ENCODE peak calls at places on chromosome 3, in five cellular contexts. T is GM06990, S is fibroblast of pulmonary artery, Q is left lung, N is fibroblast of mammary gland. A is an unnamed sample.

GRCh38 chr3:123119802-123120201 is 53.0 kb downstream of the PDIA5 start:
- DNase-seq in T (no peak), S (no peak), Q (no peak), N (no peak), A (no peak)

GRCh38 chr3:128170866-128171516 is 17.7 kb downstream of the EEFSEC start:
- DNase-seq in Q (no peak), S (peak), T (no peak), N (peak), A (no peak)

GRCh38 chr3:122612706-122613105 is 35.3 kb downstream of the PARP15 start:
- DNase-seq in T (no peak), S (no peak), Q (no peak), N (no peak), A (no peak)

GRCh38 chr3:61221759-61222362 is 29.4 kb downstream of the FHIT start:
- DNase-seq in T (no peak), N (no peak), S (no peak), Q (no peak), A (no peak)

GRCh38 chr3:188036375-188036985 is 117.5 kb upstream of the LPP start:
- DNase-seq in Q (no peak), S (no peak), N (no peak), T (no peak), A (no peak)

GRCh38 chr3:134077649-134078081 is 47.9 kb upstream of the SLCO2A1 start:
- DNase-seq in Q (no peak), S (no peak), N (no peak), T (no peak), A (no peak)

GRCh38 chr3:11737742-11738141 is 94.0 kb upstream of the VGLL4 start:
- DNase-seq in Q (no peak), T (no peak), N (no peak), S (no peak), A (no peak)

GRCh38 chr3:85360742-85361387 is 402.1 kb downstream of the CADM2 start:
- DNase-seq in S (peak), N (peak), T (no peak), Q (no peak), A (no peak)

GRCh38 chr3:63656791-63657190 is 4.3 kb downstream of the SNTN start:
- DNase-seq in Q (no peak), T (no peak), S (peak), N (peak), A (no peak)

GRCh38 chr3:172341482-172342059 is 106.7 kb downstream of the GHSR start:
- DNase-seq in N (peak), T (peak), Q (no peak), S (peak), A (no peak)

GRCh38 chr3:79018671-79019136 is 749.1 kb downstream of the ROBO1 start:
- DNase-seq in S (peak), Q (peak), T (peak), N (peak), A (peak)

GRCh38 chr3:51734572-51734907 is 27.7 kb downstream of the GRM2 start:
- DNase-seq in Q (no peak), T (no peak), N (no peak), S (no peak), A (no peak)

GRCh38 chr3:43214616-43215015 is 71.7 kb upstream of the SNRK start:
- DNase-seq in S (no peak), T (no peak), N (peak), Q (no peak), A (no peak)

GRCh38 chr3:26100176-26100575 is 310.3 kb downstream of the OXSM start:
- DNase-seq in T (no peak), N (no peak), Q (no peak), S (no peak), A (no peak)

GRCh38 chr3:47825590-47825989 is 22.7 kb downstream of the DHX30 start:
- DNase-seq in Q (no peak), N (no peak), T (no peak), S (no peak), A (no peak)

GRCh38 chr3:122101646-122102045 is 46.5 kb downstream of the CD86 start:
- DNase-seq in Q (no peak), S (peak), N (peak), T (peak), A (no peak)

GRCh38 chr3:71251156-71251775 is 332.3 kb downstream of the FOXP1 start:
- DNase-seq in S (peak), Q (no peak), T (no peak), N (peak), A (no peak)

GRCh38 chr3:50390523-50391177 is 31.3 kb upstream of the TMEM115 start:
- DNase-seq in N (no peak), Q (no peak), T (no peak), S (no peak), A (no peak)

GRCh38 chr3:12408984-12409383 is 75.3 kb upstream of the TSEN2 start:
- DNase-seq in T (no peak), S (no peak), N (no peak), Q (no peak), A (no peak)

GRCh38 chr3:126378341-126378751 is 16.4 kb upstream of the CFAP100 start:
- DNase-seq in N (no peak), Q (peak), T (no peak), S (no peak), A (no peak)

GRCh38 chr3:194404365-194405140 is 5.5 kb upstream of the GP5 start:
- DNase-seq in T (no peak), Q (no peak), N (peak), S (peak), A (no peak)

GRCh38 chr3:72776-73175 is 123.8 kb upstream of the CHL1 start:
- DNase-seq in N (peak), T (no peak), Q (no peak), S (peak), A (no peak)

GRCh38 chr3:69737396-69737795 is 1.9 kb upstream of the MITF start:
- DNase-seq in S (no peak), Q (no peak), N (no peak), T (no peak), A (no peak)

GRCh38 chr3:62562017-62562416 is 188.7 kb upstream of the FEZF2 start:
- DNase-seq in T (no peak), N (peak), S (peak), Q (no peak), A (no peak)

GRCh38 chr3:194906970-194907629 is 221.4 kb downstream of the FAM43A start:
- DNase-seq in Q (no peak), S (no peak), T (no peak), N (no peak), A (no peak)

GRCh38 chr3:61093364-61093763 is 157.9 kb downstream of the FHIT start:
- DNase-seq in T (no peak), N (no peak), S (no peak), Q (no peak), A (no peak)

GRCh38 chr3:42013652-42014442 is 51.9 kb upstream of the ULK4 start:
- DNase-seq in S (no peak), Q (peak), T (peak), N (no peak), A (peak)

GRCh38 chr3:196323723-196324122 is 5.7 kb upstream of the DYNLT2B start:
- DNase-seq in Q (no peak), N (peak), S (peak), T (no peak), A (no peak)

GRCh38 chr3:16770021-16770420 is 114.7 kb upstream of the PLCL2 start:
- DNase-seq in S (peak), N (peak), Q (no peak), T (no peak), A (no peak)

GRCh38 chr3:151171145-151171544 is 31.9 kb downstream of the GPR171 start:
- DNase-seq in T (peak), N (no peak), S (no peak), Q (no peak), A (no peak)

GRCh38 chr3:12430086-12430485 is 54.2 kb upstream of the TSEN2 start:
- DNase-seq in S (no peak), N (no peak), Q (no peak), T (no peak), A (no peak)

GRCh38 chr3:52146811-52147210 is 7.4 kb downstream of the POC1A start:
- DNase-seq in S (no peak), Q (no peak), T (no peak), N (no peak), A (no peak)

GRCh38 chr3:42213417-42213816 is 52.6 kb downstream of the CCK start:
- DNase-seq in T (no peak), N (no peak), S (no peak), Q (no peak), A (no peak)

GRCh38 chr3:4394048-4394447 is 73.0 kb downstream of the SUMF1 start:
- DNase-seq in S (peak), T (no peak), N (peak), Q (no peak), A (no peak)

GRCh38 chr3:45321607-45322391 is 66.6 kb upstream of the LARS2 start:
- DNase-seq in T (no peak), Q (no peak), N (no peak), S (no peak), A (no peak)

DNA sequence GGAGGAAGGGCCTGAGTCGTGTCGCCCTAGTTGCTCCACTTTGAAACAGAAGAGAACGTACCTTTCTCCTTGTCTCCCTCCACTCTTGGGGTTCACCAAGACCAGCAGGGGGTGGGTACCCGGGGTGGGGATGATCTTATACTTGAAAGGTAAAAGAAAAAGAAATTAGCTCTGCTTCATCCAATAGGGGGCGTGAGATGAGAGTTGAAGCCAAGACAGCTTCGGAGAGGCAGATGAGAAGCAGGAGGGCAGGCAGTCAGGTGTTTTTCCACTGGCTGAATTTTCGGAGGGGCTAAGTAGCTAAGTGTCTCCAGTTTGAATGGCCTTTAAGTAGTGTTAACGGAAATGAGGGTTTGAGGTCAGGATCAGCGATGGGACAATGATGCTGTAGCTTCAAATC is 100.4 kb downstream of the DGKG start:
- DNase-seq in S (no peak), N (peak), T (no peak), Q (no peak), A (no peak)
- TF ChIP-seq CTCF in S (peak), N (peak), T (peak), Q (no peak), A (peak)

GRCh38 chr3:100740207-100740606 is 30.9 kb downstream of the TFG start:
- DNase-seq in S (no peak), N (peak), Q (no peak), T (no peak), A (no peak)

GRCh38 chr3:100732435-100732834 is 23.1 kb downstream of the TFG start:
- DNase-seq in Q (no peak), T (no peak), N (no peak), S (no peak), A (no peak)

DNA sequence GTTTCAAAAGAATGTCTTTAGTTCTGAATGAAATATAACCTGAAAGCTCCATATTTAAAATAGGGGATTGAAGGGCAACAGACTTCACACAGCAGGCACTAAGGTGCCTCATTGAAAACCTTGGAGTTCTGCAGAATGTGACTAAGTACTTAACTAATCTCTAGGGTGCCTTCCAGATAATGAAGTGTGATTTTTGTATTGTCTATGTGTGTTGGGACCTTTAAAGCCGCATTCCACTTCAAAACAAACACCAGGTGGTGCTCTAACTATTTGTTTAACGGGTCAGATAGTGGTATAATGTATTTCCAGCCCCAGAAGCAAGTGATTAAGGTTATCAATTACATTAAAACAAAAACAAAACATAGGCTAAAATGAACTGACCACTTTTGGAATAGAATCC is 28.0 kb downstream of the TFG start:
- DNase-seq in T (no peak), Q (no peak), N (peak), S (peak), A (no peak)
- TF ChIP-seq CTCF in T (peak), Q (no peak), N (peak), S (peak), A (peak)

GRCh38 chr3:139523718-139524117 is 15.8 kb downstream of the RBP1 start:
- DNase-seq in Q (no peak), S (no peak), N (no peak), T (no peak), A (peak)

GRCh38 chr3:139523166-139523565 is 16.4 kb downstream of the RBP1 start:
- DNase-seq in Q (no peak), T (no peak), N (no peak), S (no peak), A (no peak)

GRCh38 chr3:139521811-139522210 is 17.7 kb downstream of the RBP1 start:
- DNase-seq in T (no peak), S (no peak), Q (no peak), N (no peak), A (no peak)

GRCh38 chr3:139521144-139521543 is 18.4 kb downstream of the RBP1 start:
- DNase-seq in N (no peak), Q (no peak), T (no peak), S (no peak), A (no peak)

GRCh38 chr3:139522421-139522820 is 17.1 kb downstream of the RBP1 start:
- DNase-seq in S (no peak), N (no peak), T (no peak), Q (no peak), A (peak)
- TF ChIP-seq CTCF in S (peak), N (no peak), T (peak), Q (no peak), A (no peak)

DNA sequence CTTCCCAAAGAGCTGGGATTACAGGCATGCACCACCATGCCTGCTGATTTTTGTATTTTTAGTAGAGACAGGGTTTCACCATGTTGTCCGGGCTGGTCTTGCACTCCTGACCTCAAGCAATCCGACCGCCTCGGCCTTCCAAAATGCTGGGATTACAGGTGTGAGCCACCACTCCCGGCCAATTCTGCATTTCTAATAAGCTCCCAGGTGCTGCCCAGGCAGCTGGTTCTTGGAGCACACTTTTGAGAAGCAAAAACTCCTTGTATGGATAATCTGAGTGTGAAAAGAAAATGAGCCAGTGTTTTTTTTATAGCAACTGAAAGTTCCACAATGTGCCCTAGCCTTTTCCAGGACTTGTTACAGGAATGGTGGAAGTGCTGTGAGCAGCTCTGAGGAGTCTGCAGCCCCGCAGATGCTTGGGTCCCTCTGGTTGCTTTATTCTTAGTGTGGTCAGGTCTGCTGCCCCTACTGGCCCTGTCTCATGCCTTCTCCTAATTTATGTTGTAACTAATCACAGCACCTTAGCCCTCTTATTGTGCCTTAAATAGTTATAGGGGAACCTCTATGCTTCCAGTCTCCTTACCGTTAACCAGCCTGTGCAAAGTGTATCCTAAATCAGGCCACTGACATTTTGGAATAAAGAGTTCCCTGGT is 13.5 kb upstream of the KCNAB1 start:
- DNase-seq in N (no peak), S (no peak), Q (no peak), T (no peak), A (no peak)
- TF ChIP-seq CTCF in N (peak), S (no peak), Q (no peak), T (no peak), A (peak)